ENCODE peak calls at places on chromosomes 1 and 21, in five cellular contexts. One of them, this sample, is unnamed.

GRCh38 chr1:240455228-240455821 is 156.6 kb downstream of the GREM2 start:
- DNase-seq in aorta: no peak
- DNase-seq in CD4-positive, alpha-beta memory T cell: peak
- DNase-seq in kidney tubule cell: peak
- DNase-seq in hippocampal formation: no peak
- DNase-seq in this sample: peak

GRCh38 chr1:39405358-39405757 is 86.1 kb upstream of the BMP8A start:
- DNase-seq in aorta: no peak
- DNase-seq in CD4-positive, alpha-beta memory T cell: no peak
- DNase-seq in kidney tubule cell: no peak
- DNase-seq in hippocampal formation: no peak
- DNase-seq in this sample: no peak

GRCh38 chr1:180233191-180234011 is 3.3 kb downstream of the LHX4 start:
- DNase-seq in aorta: peak
- DNase-seq in CD4-positive, alpha-beta memory T cell: no peak
- DNase-seq in kidney tubule cell: no peak
- DNase-seq in hippocampal formation: no peak
- DNase-seq in this sample: no peak

GRCh38 chr1:174556392-174556791 is 108.6 kb downstream of the GPR52 start:
- DNase-seq in aorta: no peak
- DNase-seq in CD4-positive, alpha-beta memory T cell: no peak
- DNase-seq in kidney tubule cell: no peak
- DNase-seq in hippocampal formation: no peak
- DNase-seq in this sample: peak

GRCh38 chr1:61160526-61160925 is 78.2 kb downstream of the NFIA start:
- DNase-seq in aorta: no peak
- DNase-seq in CD4-positive, alpha-beta memory T cell: no peak
- DNase-seq in kidney tubule cell: no peak
- DNase-seq in hippocampal formation: no peak
- DNase-seq in this sample: peak

GRCh38 chr1:244301595-244302130 is 150.0 kb downstream of the ADSS2 start:
- DNase-seq in aorta: no peak
- DNase-seq in CD4-positive, alpha-beta memory T cell: no peak
- DNase-seq in kidney tubule cell: peak
- DNase-seq in hippocampal formation: no peak
- DNase-seq in this sample: no peak

GRCh38 chr1:16978589-16979474 is 1.6 kb downstream of the MFAP2 start:
- DNase-seq in aorta: peak
- DNase-seq in CD4-positive, alpha-beta memory T cell: no peak
- DNase-seq in kidney tubule cell: no peak
- DNase-seq in hippocampal formation: no peak
- DNase-seq in this sample: peak

GRCh38 chr1:226643167-226643566 is 94.6 kb downstream of the STUM start:
- DNase-seq in aorta: peak
- DNase-seq in CD4-positive, alpha-beta memory T cell: no peak
- DNase-seq in kidney tubule cell: peak
- DNase-seq in hippocampal formation: no peak
- DNase-seq in this sample: peak

GRCh38 chr1:96632045-96632664 is 89.4 kb upstream of the PTBP2 start:
- DNase-seq in aorta: no peak
- DNase-seq in CD4-positive, alpha-beta memory T cell: no peak
- DNase-seq in kidney tubule cell: no peak
- DNase-seq in hippocampal formation: no peak
- DNase-seq in this sample: no peak

GRCh38 chr1:165610866-165611265 is 20.2 kb upstream of the MGST3 start:
- DNase-seq in aorta: no peak
- DNase-seq in CD4-positive, alpha-beta memory T cell: no peak
- DNase-seq in kidney tubule cell: no peak
- DNase-seq in hippocampal formation: no peak
- DNase-seq in this sample: no peak

GRCh38 chr1:199283814-199284213 is 645.0 kb downstream of the PTPRC start:
- DNase-seq in aorta: no peak
- DNase-seq in CD4-positive, alpha-beta memory T cell: no peak
- DNase-seq in kidney tubule cell: no peak
- DNase-seq in hippocampal formation: no peak
- DNase-seq in this sample: no peak

GRCh38 chr1:226111109-226111864 is 48.8 kb downstream of the H3-3A start:
- DNase-seq in aorta: no peak
- DNase-seq in CD4-positive, alpha-beta memory T cell: no peak
- DNase-seq in kidney tubule cell: no peak
- DNase-seq in hippocampal formation: no peak
- DNase-seq in this sample: no peak

GRCh38 chr1:242847390-242847993 is 323.0 kb upstream of the PLD5 start:
- DNase-seq in aorta: no peak
- DNase-seq in CD4-positive, alpha-beta memory T cell: no peak
- DNase-seq in kidney tubule cell: no peak
- DNase-seq in hippocampal formation: no peak
- DNase-seq in this sample: peak

GRCh38 chr1:116254776-116255175 is 118.3 kb upstream of the ATP1A1 start:
- DNase-seq in aorta: no peak
- DNase-seq in CD4-positive, alpha-beta memory T cell: no peak
- DNase-seq in kidney tubule cell: peak
- DNase-seq in hippocampal formation: no peak
- DNase-seq in this sample: peak

GRCh38 chr1:2372551-2373490 is 18.5 kb downstream of the MORN1 start:
- DNase-seq in aorta: peak
- DNase-seq in CD4-positive, alpha-beta memory T cell: no peak
- DNase-seq in kidney tubule cell: peak
- DNase-seq in hippocampal formation: no peak
- DNase-seq in this sample: no peak

GRCh38 chr1:200161801-200162200 is 134.3 kb downstream of the NR5A2 start:
- DNase-seq in aorta: no peak
- DNase-seq in CD4-positive, alpha-beta memory T cell: no peak
- DNase-seq in kidney tubule cell: no peak
- DNase-seq in hippocampal formation: no peak
- DNase-seq in this sample: no peak

GRCh38 chr1:113975211-113975895 is 3.9 kb upstream of the OLFML3 start:
- DNase-seq in aorta: no peak
- DNase-seq in CD4-positive, alpha-beta memory T cell: no peak
- DNase-seq in kidney tubule cell: peak
- DNase-seq in hippocampal formation: no peak
- DNase-seq in this sample: no peak

GRCh38 chr1:243520831-243521230 is 265.0 kb downstream of the SDCCAG8 start:
- DNase-seq in aorta: no peak
- DNase-seq in CD4-positive, alpha-beta memory T cell: no peak
- DNase-seq in kidney tubule cell: peak
- DNase-seq in hippocampal formation: no peak
- DNase-seq in this sample: no peak

GRCh38 chr21:28521932-28522826 is 470.5 kb downstream of the LTN1 start:
- DNase-seq in aorta: peak
- DNase-seq in CD4-positive, alpha-beta memory T cell: no peak
- DNase-seq in kidney tubule cell: peak
- DNase-seq in hippocampal formation: no peak
- DNase-seq in this sample: peak

GRCh38 chr1:167746013-167746672 is 24.4 kb downstream of the MPZL1 start:
- DNase-seq in aorta: no peak
- DNase-seq in CD4-positive, alpha-beta memory T cell: no peak
- DNase-seq in kidney tubule cell: no peak
- DNase-seq in hippocampal formation: no peak
- DNase-seq in this sample: no peak

GRCh38 chr1:242467556-242468145 is 56.8 kb downstream of the PLD5 start:
- DNase-seq in aorta: no peak
- DNase-seq in CD4-positive, alpha-beta memory T cell: peak
- DNase-seq in kidney tubule cell: peak
- DNase-seq in hippocampal formation: peak
- DNase-seq in this sample: peak

GRCh38 chr1:59046730-59047157 is 250.2 kb upstream of the FGGY start:
- DNase-seq in aorta: no peak
- DNase-seq in CD4-positive, alpha-beta memory T cell: peak
- DNase-seq in kidney tubule cell: no peak
- DNase-seq in hippocampal formation: no peak
- DNase-seq in this sample: no peak

GRCh38 chr1:63593887-63594617 is 841 bp downstream of the PGM1 start:
- DNase-seq in aorta: peak
- DNase-seq in CD4-positive, alpha-beta memory T cell: peak
- DNase-seq in kidney tubule cell: peak
- DNase-seq in hippocampal formation: peak
- DNase-seq in this sample: peak

GRCh38 chr21:42486551-42486950 is 9.5 kb downstream of the RSPH1 start:
- DNase-seq in aorta: no peak
- DNase-seq in CD4-positive, alpha-beta memory T cell: no peak
- DNase-seq in kidney tubule cell: no peak
- DNase-seq in hippocampal formation: no peak
- DNase-seq in this sample: no peak

GRCh38 chr1:16226495-16227179 is 10.3 kb downstream of the CPLANE2 start:
- DNase-seq in aorta: no peak
- DNase-seq in CD4-positive, alpha-beta memory T cell: no peak
- DNase-seq in kidney tubule cell: peak
- DNase-seq in hippocampal formation: no peak
- DNase-seq in this sample: no peak

GRCh38 chr1:209106237-209106741 is 477.2 kb upstream of the CAMK1G start:
- DNase-seq in aorta: no peak
- DNase-seq in CD4-positive, alpha-beta memory T cell: no peak
- DNase-seq in kidney tubule cell: peak
- DNase-seq in hippocampal formation: peak
- DNase-seq in this sample: peak

GRCh38 chr1:16236091-16236494 is 890 bp downstream of the CPLANE2 start:
- DNase-seq in aorta: no peak
- DNase-seq in CD4-positive, alpha-beta memory T cell: peak
- DNase-seq in kidney tubule cell: peak
- DNase-seq in hippocampal formation: no peak
- DNase-seq in this sample: no peak

GRCh38 chr21:20315044-20315443 is 683.2 kb upstream of the NCAM2 start:
- DNase-seq in aorta: no peak
- DNase-seq in CD4-positive, alpha-beta memory T cell: no peak
- DNase-seq in kidney tubule cell: no peak
- DNase-seq in hippocampal formation: no peak
- DNase-seq in this sample: no peak

GRCh38 chr1:85334962-85335361 is 58.5 kb upstream of the BCL10 start:
- DNase-seq in aorta: no peak
- DNase-seq in CD4-positive, alpha-beta memory T cell: no peak
- DNase-seq in kidney tubule cell: peak
- DNase-seq in hippocampal formation: no peak
- DNase-seq in this sample: peak

GRCh38 chr21:45283019-45283610 is 4.6 kb downstream of the POFUT2 start:
- DNase-seq in aorta: no peak
- DNase-seq in CD4-positive, alpha-beta memory T cell: no peak
- DNase-seq in kidney tubule cell: no peak
- DNase-seq in hippocampal formation: no peak
- DNase-seq in this sample: no peak

GRCh38 chr21:26007911-26008579 is 162.5 kb downstream of the APP start:
- DNase-seq in aorta: no peak
- DNase-seq in CD4-positive, alpha-beta memory T cell: no peak
- DNase-seq in kidney tubule cell: no peak
- DNase-seq in hippocampal formation: no peak
- DNase-seq in this sample: no peak

GRCh38 chr1:36781098-36781497 is 253.2 kb downstream of the GRIK3 start:
- DNase-seq in aorta: no peak
- DNase-seq in CD4-positive, alpha-beta memory T cell: no peak
- DNase-seq in kidney tubule cell: no peak
- DNase-seq in hippocampal formation: no peak
- DNase-seq in this sample: no peak

GRCh38 chr1:184854456-184855180 is 100.0 kb upstream of the EDEM3 start:
- DNase-seq in aorta: no peak
- DNase-seq in CD4-positive, alpha-beta memory T cell: no peak
- DNase-seq in kidney tubule cell: peak
- DNase-seq in hippocampal formation: no peak
- DNase-seq in this sample: peak

GRCh38 chr1:61539720-61540462 is 185.1 kb downstream of the TM2D1 start:
- DNase-seq in aorta: no peak
- DNase-seq in CD4-positive, alpha-beta memory T cell: no peak
- DNase-seq in kidney tubule cell: no peak
- DNase-seq in hippocampal formation: no peak
- DNase-seq in this sample: peak

GRCh38 chr1:243525085-243525487 is 269.2 kb downstream of the SDCCAG8 start:
- DNase-seq in aorta: no peak
- DNase-seq in CD4-positive, alpha-beta memory T cell: no peak
- DNase-seq in kidney tubule cell: peak
- DNase-seq in hippocampal formation: no peak
- DNase-seq in this sample: peak

GRCh38 chr1:31760901-31761470 is 3.2 kb downstream of the ADGRB2 start:
- DNase-seq in aorta: peak
- DNase-seq in CD4-positive, alpha-beta memory T cell: peak
- DNase-seq in kidney tubule cell: peak
- DNase-seq in hippocampal formation: no peak
- DNase-seq in this sample: peak

GRCh38 chr1:161835963-161836362 is 69.8 kb downstream of the ATF6 start:
- DNase-seq in aorta: no peak
- DNase-seq in CD4-positive, alpha-beta memory T cell: no peak
- DNase-seq in kidney tubule cell: no peak
- DNase-seq in hippocampal formation: no peak
- DNase-seq in this sample: peak

GRCh38 chr1:40691538-40692428 is at the start of gene NFYC:
- DNase-seq in aorta: peak
- DNase-seq in CD4-positive, alpha-beta memory T cell: peak
- DNase-seq in kidney tubule cell: peak
- DNase-seq in hippocampal formation: peak
- DNase-seq in this sample: peak